ENCODE peak calls at places on chromosome 22, in nine cellular contexts. D is LHCN-M2; S is M059J; M is activated effector memory CD4-positive, alpha-beta T cell treated with anti-CD3 and anti-CD28 coated beads, Interleukin-2, amount 50 U/mL, for 16 hours; C is iPS DF 19.7; V is RCC 7860; J is cardiac fibroblast; L is sciatic nerve; I is posterior vena cava. X is an unnamed sample.

GRCh38 chr22:47094861-47095330 is 332.4 kb downstream of the TBC1D22A start:
- DNase-seq in D (peak), S (peak), M (no peak), C (no peak), V (no peak), J (no peak), L (no peak), I (no peak), X (no peak)

GRCh38 chr22:46362221-46362933 is 26.9 kb downstream of the TRMU start:
- DNase-seq in D (no peak), S (no peak), M (no peak), C (no peak), V (no peak), J (no peak), L (no peak), I (peak), X (no peak)

GRCh38 chr22:41907436-41908401 is 7.2 kb downstream of the SHISA8 start:
- DNase-seq in D (no peak), S (peak), M (no peak), C (no peak), V (no peak), J (no peak), L (no peak), I (no peak), X (no peak)

GRCh38 chr22:32281092-32281491 is 25.9 kb upstream of the SLC5A4 start:
- DNase-seq in D (peak), S (peak), M (no peak), C (no peak), V (no peak), J (peak), L (peak), I (no peak), X (peak)

GRCh38 chr22:24554316-24555159 is at the start of gene GUCD1:
- DNase-seq in D (peak), S (peak), M (peak), C (no peak), V (peak), J (peak), L (no peak), I (no peak), X (peak)

GRCh38 chr22:20463324-20464095 is 25.9 kb upstream of the SCARF2 start:
- DNase-seq in D (peak), S (no peak), M (peak), C (no peak), V (no peak), J (no peak), L (no peak), I (no peak), X (no peak)

GRCh38 chr22:50271519-50271970 is 1.4 kb upstream of the MAPK11 start:
- DNase-seq in D (peak), S (peak), M (peak), C (no peak), V (no peak), J (peak), L (no peak), I (no peak), X (peak)

GRCh38 chr22:42596376-42596775 is 18.3 kb downstream of the POLDIP3 start:
- DNase-seq in D (no peak), S (no peak), M (no peak), C (no peak), V (no peak), J (no peak), L (no peak), I (no peak), X (no peak)

GRCh38 chr22:39349967-39350802 is at the start of gene SYNGR1:
- DNase-seq in D (no peak), S (no peak), M (no peak), C (no peak), V (no peak), J (no peak), L (no peak), I (no peak), X (no peak)

GRCh38 chr22:30411780-30412179 is 13.8 kb upstream of the MTFP1 start:
- DNase-seq in D (no peak), S (no peak), M (no peak), C (no peak), V (no peak), J (no peak), L (no peak), I (no peak), X (no peak)

GRCh38 chr22:38107692-38108515 is 2.6 kb downstream of the BAIAP2L2 start:
- DNase-seq in D (peak), S (no peak), M (no peak), C (no peak), V (no peak), J (no peak), L (no peak), I (no peak), X (no peak)

GRCh38 chr22:37145415-37146385 is 4.0 kb downstream of the IL2RB start:
- DNase-seq in D (no peak), S (peak), M (no peak), C (no peak), V (no peak), J (no peak), L (no peak), I (no peak), X (peak)

GRCh38 chr22:37985751-37986281 is 1.5 kb upstream of the SOX10 start:
- DNase-seq in D (no peak), S (no peak), M (no peak), C (no peak), V (no peak), J (no peak), L (no peak), I (no peak), X (no peak)

GRCh38 chr22:42787357-42787736 is 66.7 kb upstream of the A4GALT start:
- DNase-seq in D (no peak), S (no peak), M (no peak), C (no peak), V (no peak), J (no peak), L (no peak), I (no peak), X (no peak)

GRCh38 chr22:50260801-50261614 is 475 bp downstream of the MAPK12 start:
- DNase-seq in D (no peak), S (peak), M (no peak), C (no peak), V (peak), J (peak), L (no peak), I (no peak), X (peak)

GRCh38 chr22:27791494-27792241 is 9.9 kb downstream of the MN1 start:
- DNase-seq in D (no peak), S (no peak), M (no peak), C (no peak), V (no peak), J (no peak), L (no peak), I (no peak), X (no peak)

GRCh38 chr22:38754247-38755154 is 1.3 kb downstream of the SUN2 start:
- DNase-seq in D (peak), S (no peak), M (peak), C (no peak), V (peak), J (peak), L (no peak), I (peak), X (peak)

GRCh38 chr22:42626431-42626830 is 11.7 kb upstream of the POLDIP3 start:
- DNase-seq in D (no peak), S (no peak), M (no peak), C (no peak), V (no peak), J (no peak), L (no peak), I (no peak), X (no peak)

GRCh38 chr22:36773935-36774334 is 2.0 kb downstream of the IFT27 start:
- DNase-seq in D (peak), S (peak), M (no peak), C (no peak), V (peak), J (peak), L (no peak), I (no peak), X (peak)

GRCh38 chr22:44746061-44746789 is 6.2 kb upstream of the ARHGAP8 start:
- DNase-seq in D (no peak), S (no peak), M (no peak), C (no peak), V (peak), J (no peak), L (no peak), I (no peak), X (peak)

GRCh38 chr22:37672920-37673453 is 2.4 kb upstream of the LGALS1 start:
- DNase-seq in D (no peak), S (no peak), M (peak), C (no peak), V (no peak), J (no peak), L (no peak), I (no peak), X (no peak)

GRCh38 chr22:50174382-50175190 is 4.1 kb downstream of the PANX2 start:
- DNase-seq in D (no peak), S (no peak), M (no peak), C (no peak), V (no peak), J (no peak), L (no peak), I (no peak), X (no peak)

GRCh38 chr22:45468872-45469572 is 33.7 kb upstream of the FBLN1 start:
- DNase-seq in D (peak), S (peak), M (no peak), C (no peak), V (peak), J (peak), L (peak), I (peak), X (peak)

GRCh38 chr22:37282385-37282677 is at the start of gene CYTH4:
- DNase-seq in D (no peak), S (no peak), M (peak), C (no peak), V (no peak), J (peak), L (no peak), I (peak), X (no peak)

GRCh38 chr22:23088199-23088604 is 17.9 kb downstream of the GNAZ start:
- DNase-seq in D (no peak), S (no peak), M (peak), C (no peak), V (no peak), J (no peak), L (no peak), I (no peak), X (no peak)

GRCh38 chr22:48589901-48590300 is 1237.8 kb downstream of the BRD1 start:
- DNase-seq in D (no peak), S (no peak), M (no peak), C (no peak), V (no peak), J (no peak), L (no peak), I (no peak), X (no peak)

GRCh38 chr22:25451480-25452114 is 112.9 kb upstream of the GRK3 start:
- DNase-seq in D (no peak), S (no peak), M (no peak), C (no peak), V (no peak), J (peak), L (no peak), I (no peak), X (no peak)

GRCh38 chr22:24153353-24153752 is 27.9 kb upstream of the SUSD2 start:
- DNase-seq in D (no peak), S (peak), M (peak), C (no peak), V (no peak), J (peak), L (no peak), I (no peak), X (peak)

GRCh38 chr22:43252319-43252718 is 65.4 kb upstream of the TTLL12 start:
- DNase-seq in D (no peak), S (no peak), M (no peak), C (no peak), V (no peak), J (no peak), L (no peak), I (no peak), X (no peak)

GRCh38 chr22:32577591-32577990 is 103.0 kb downstream of the FBXO7 start:
- DNase-seq in D (no peak), S (no peak), M (no peak), C (no peak), V (no peak), J (no peak), L (no peak), I (no peak), X (no peak)

GRCh38 chr22:27419473-27419872 is 382.1 kb downstream of the MN1 start:
- DNase-seq in D (peak), S (peak), M (no peak), C (no peak), V (peak), J (peak), L (no peak), I (no peak), X (no peak)

GRCh38 chr22:25057013-25057881 is 104.7 kb downstream of the KIAA1671 start:
- DNase-seq in D (peak), S (peak), M (peak), C (no peak), V (peak), J (peak), L (peak), I (peak), X (peak)